ENCODE peak calls at places on chromosome X, in five cellular contexts. M is adrenal gland, A is GM12878, O is tibial nerve, K is heart left ventricle. U is an unnamed sample.

GRCh38 chrX:108312938-108313337 is 125.3 kb downstream of the COL4A6 start:
- DNase-seq in A (no peak), M (peak), O (no peak), K (peak), U (peak)

GRCh38 chrX:130874751-130875150 is 28.3 kb downstream of the ENOX2 start:
- DNase-seq in K (no peak), O (no peak), M (no peak), A (no peak), U (no peak)

GRCh38 chrX:3518870-3519269 is 172.4 kb upstream of the MXRA5 start:
- DNase-seq in K (peak), O (no peak), A (no peak), M (peak), U (peak)

GRCh38 chrX:71420686-71421085 is 54.5 kb downstream of the TAF1 start:
- DNase-seq in K (no peak), A (no peak), O (no peak), M (no peak), U (no peak)

GRCh38 chrX:76454456-76454927 is 27.0 kb downstream of the MAGEE1 start:
- DNase-seq in A (no peak), M (peak), O (no peak), K (no peak), U (no peak)

GRCh38 chrX:126165721-126166401 is at the start of gene DCAF12L2:
- DNase-seq in A (no peak), M (no peak), O (no peak), K (peak), U (no peak)

GRCh38 chrX:64975491-64975890 is 759 bp downstream of the ZC4H2 start:
- DNase-seq in O (no peak), M (peak), K (peak), A (no peak), U (no peak)

GRCh38 chrX:10098235-10098819 is 58.4 kb upstream of the CLCN4 start:
- DNase-seq in K (no peak), O (no peak), A (peak), M (peak), U (no peak)

GRCh38 chrX:15908891-15909290 is 54.3 kb upstream of the AP1S2 start:
- DNase-seq in O (no peak), M (no peak), A (no peak), K (no peak), U (no peak)

GRCh38 chrX:24956828-24957227 is 58.9 kb downstream of the ARX start:
- DNase-seq in A (no peak), O (no peak), M (no peak), K (no peak), U (no peak)

GRCh38 chrX:29662759-29663503 is 552.4 kb upstream of the MAGEB2 start:
- DNase-seq in A (peak), M (peak), K (no peak), O (no peak), U (no peak)

GRCh38 chrX:20529711-20530110 is 263.0 kb upstream of the RPS6KA3 start:
- DNase-seq in O (no peak), M (no peak), A (no peak), K (no peak), U (no peak)

GRCh38 chrX:100409316-100410082 is 574 bp downstream of the PCDH19 start:
- DNase-seq in K (no peak), M (no peak), A (no peak), O (no peak), U (no peak)
- H3K4me3 ChIP-seq in K (peak), M (no peak), A (no peak), O (peak), U (peak)

DNA sequence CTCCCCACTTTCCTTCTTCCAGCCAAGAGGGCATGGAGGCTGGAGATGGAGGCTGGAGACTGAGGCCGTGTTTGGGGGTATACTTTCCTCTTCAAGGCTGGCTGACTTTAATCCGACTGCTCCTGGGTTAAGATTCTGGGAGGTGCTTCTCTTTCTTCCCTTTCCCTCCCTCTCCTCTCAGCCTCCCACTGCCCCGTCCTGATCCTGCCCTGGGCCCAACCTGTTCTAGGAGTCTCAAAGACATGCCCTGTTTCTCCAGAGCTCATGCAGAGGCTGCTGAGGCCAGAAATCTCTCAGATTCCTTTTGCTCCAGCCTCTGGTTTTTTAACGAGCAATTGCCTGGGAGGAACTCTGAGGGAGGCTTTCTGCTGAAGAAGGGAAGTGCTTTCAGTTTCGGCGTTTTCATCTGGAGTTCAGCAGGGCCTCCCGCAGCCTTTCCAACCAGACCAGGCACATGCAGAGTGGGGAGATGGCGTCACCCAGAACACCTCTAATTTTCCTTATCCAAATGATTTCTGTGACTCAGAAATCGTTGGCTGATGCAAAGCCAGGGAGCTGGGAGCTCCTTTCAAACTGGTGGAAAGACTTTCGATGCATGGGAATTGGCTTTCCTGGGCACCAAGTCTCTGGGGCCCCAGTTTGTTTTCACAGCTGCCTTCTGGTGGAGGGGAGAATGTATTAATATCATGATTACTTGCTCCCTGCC is 34.5 kb upstream of the FAM9C start:
- DNase-seq in A (no peak), K (peak), O (peak), M (peak), U (no peak)
- TF ChIP-seq POLR2A in A (no peak), K (no peak), O (no peak), M (no peak), U (no peak)

DNA sequence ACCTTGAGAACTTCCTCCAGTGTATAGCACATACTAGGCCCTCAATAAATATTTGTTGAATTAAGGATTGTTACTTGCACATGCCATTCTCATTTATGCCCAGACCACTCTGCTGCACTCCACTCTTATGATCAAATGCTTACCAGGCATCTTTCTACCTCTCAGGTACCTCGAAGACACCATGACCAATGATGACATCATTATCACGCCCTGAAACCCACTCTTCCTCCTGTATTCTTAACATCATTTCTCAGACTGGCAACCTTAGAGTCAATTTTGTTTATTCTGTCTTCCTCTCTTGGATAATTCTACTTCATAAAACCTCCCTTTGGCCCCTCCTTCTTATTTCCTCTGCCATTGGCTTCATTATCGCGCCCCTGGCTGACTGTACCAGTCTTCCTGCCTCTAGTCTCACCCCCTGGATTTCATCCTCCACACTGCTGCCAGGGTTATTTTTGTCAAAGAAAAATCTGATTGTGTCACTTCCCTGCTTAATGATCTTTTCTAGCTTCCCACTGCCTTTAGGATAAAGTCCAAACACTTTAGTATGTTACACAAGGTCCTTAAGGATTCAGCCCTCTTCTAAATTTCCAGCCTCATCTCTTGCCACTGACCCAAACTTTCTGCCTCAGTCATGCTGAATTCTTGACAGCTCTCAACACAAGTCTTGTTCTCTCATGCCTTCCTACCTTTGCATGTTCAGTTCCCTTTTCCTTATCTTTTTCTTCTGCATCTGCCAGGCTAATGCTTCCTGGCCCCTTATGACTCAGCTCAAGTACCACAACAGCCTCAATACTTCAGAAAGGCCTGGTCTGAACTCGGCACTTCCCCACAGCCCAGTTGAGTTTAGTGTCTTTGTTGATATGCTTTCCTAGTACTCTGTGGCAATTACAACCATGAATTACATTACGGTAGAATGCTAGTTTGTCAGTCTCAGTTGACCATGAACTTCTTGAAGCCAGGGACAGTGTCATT is 45.8 kb downstream of the HDAC8 start:
- DNase-seq in A (no peak), O (no peak), M (peak), K (no peak), U (no peak)
- H3K27ac ChIP-seq in A (no peak), O (no peak), M (no peak), K (no peak), U (no peak)

GRCh38 chrX:120250522-120251271 is at the start of gene ZBTB33:
- DNase-seq in K (peak), A (peak), M (peak), O (peak), U (peak)
- H3K4me3 ChIP-seq in K (peak), A (peak), M (no peak), O (peak), U (peak)

GRCh38 chrX:51459125-51459524 is 37.3 kb downstream of the NUDT11 start:
- DNase-seq in A (no peak), O (no peak), M (peak), K (no peak), U (no peak)

GRCh38 chrX:51456814-51457213 is 39.6 kb downstream of the NUDT11 start:
- DNase-seq in O (no peak), K (no peak), A (no peak), M (no peak), U (no peak)

GRCh38 chrX:51456246-51456645 is 40.1 kb downstream of the NUDT11 start:
- DNase-seq in O (no peak), K (no peak), A (no peak), M (no peak), U (no peak)

GRCh38 chrX:51463322-51463721 is 33.1 kb downstream of the NUDT11 start:
- DNase-seq in O (no peak), K (no peak), A (no peak), M (no peak), U (no peak)

GRCh38 chrX:51461053-51462050 is 35.0 kb downstream of the NUDT11 start:
- DNase-seq in O (no peak), A (no peak), M (peak), K (no peak), U (no peak)
- TF ChIP-seq POLR2A in O (no peak), A (no peak), M (no peak), K (no peak), U (no peak)

GRCh38 chrX:154056739-154057367 is 37.2 kb upstream of the IRAK1 start:
- DNase-seq in M (peak), A (no peak), K (no peak), O (no peak), U (no peak)
- H3K27ac ChIP-seq in M (no peak), A (no peak), K (no peak), O (no peak), U (no peak)

GRCh38 chrX:97743014-97743413 is 859.3 kb downstream of the RPA4 start:
- DNase-seq in M (peak), A (no peak), K (no peak), O (no peak), U (no peak)
- H3K4me3 ChIP-seq in M (no peak), A (no peak), K (no peak), O (no peak), U (no peak)

DNA sequence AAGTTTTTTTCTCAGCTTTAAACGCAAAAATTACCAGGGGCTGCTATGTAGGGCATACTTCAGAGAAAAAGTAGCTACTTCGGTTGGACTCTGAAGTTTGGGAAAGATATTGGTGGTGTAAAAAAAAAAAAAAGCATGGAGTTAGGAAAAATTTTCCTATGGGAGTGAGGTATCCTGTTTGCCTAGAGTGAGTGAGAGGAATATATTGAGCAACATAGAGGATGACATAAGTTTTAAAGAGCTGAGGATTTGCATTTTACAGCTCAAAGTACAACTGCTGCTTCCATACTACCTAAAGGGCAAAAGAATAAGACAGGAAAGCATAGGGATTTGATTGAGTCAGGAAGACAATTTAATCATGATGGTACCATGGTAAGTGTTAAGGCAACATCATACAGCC is 7.3 kb downstream of the GPRASP1 start:
- DNase-seq in K (no peak), A (no peak), O (no peak), M (no peak), U (no peak)
- TF ChIP-seq POLR2A in K (no peak), A (no peak), O (no peak), M (no peak), U (no peak)

GRCh38 chrX:38473715-38474114 is 87.6 kb upstream of the TSPAN7 start:
- DNase-seq in O (no peak), A (no peak), M (no peak), K (no peak), U (no peak)

GRCh38 chrX:38468758-38469157 is 92.6 kb upstream of the TSPAN7 start:
- DNase-seq in K (no peak), O (no peak), A (no peak), M (no peak), U (no peak)

GRCh38 chrX:38474543-38474942 is 86.8 kb upstream of the TSPAN7 start:
- DNase-seq in O (no peak), A (no peak), M (no peak), K (no peak), U (no peak)
- H3K27ac ChIP-seq in O (no peak), A (no peak), M (no peak), K (no peak), U (no peak)